ENCODE peak calls at places on chromosomes 1 and 21, in seven cellular contexts. R, M, V, G, X, H and Q are unnamed samples.

GRCh38 chr1:211830330-211831142 is at the start of gene LPGAT1:
- DNase-seq in R (peak), M (peak), V (peak), G (peak), X (peak), H (peak), Q (peak)

GRCh38 chr1:207830788-207831187 is 78.9 kb downstream of the CD46 start:
- DNase-seq in R (no peak), M (no peak), V (no peak), G (no peak), X (no peak), H (no peak), Q (no peak)

GRCh38 chr1:232678185-232678886 is 48.4 kb upstream of the SIPA1L2 start:
- DNase-seq in R (no peak), M (no peak), V (no peak), G (peak), X (peak), H (peak), Q (no peak)

GRCh38 chr1:229223498-229223897 is 47.4 kb upstream of the RAB4A start:
- DNase-seq in R (no peak), M (no peak), V (no peak), G (no peak), X (no peak), H (peak), Q (no peak)

GRCh38 chr21:33289199-33289819 is 23.1 kb downstream of the IL10RB start:
- DNase-seq in R (no peak), M (no peak), V (no peak), G (no peak), X (no peak), H (peak), Q (no peak)

GRCh38 chr1:227913969-227914791 is 33.6 kb downstream of the WNT9A start:
- DNase-seq in R (no peak), M (no peak), V (peak), G (no peak), X (no peak), H (peak), Q (no peak)

GRCh38 chr1:82091729-82092128 is 291.0 kb downstream of the ADGRL2 start:
- DNase-seq in R (no peak), M (no peak), V (no peak), G (no peak), X (no peak), H (no peak), Q (no peak)

GRCh38 chr1:97137862-97138514 is 416.4 kb downstream of the PTBP2 start:
- DNase-seq in R (no peak), M (peak), V (peak), G (peak), X (peak), H (peak), Q (no peak)

GRCh38 chr1:217133958-217134856 is 411.0 kb upstream of the ESRRG start:
- DNase-seq in R (no peak), M (no peak), V (peak), G (no peak), X (no peak), H (peak), Q (no peak)

GRCh38 chr1:78070758-78071157 is 25.0 kb downstream of the GIPC2 start:
- DNase-seq in R (no peak), M (no peak), V (no peak), G (no peak), X (no peak), H (peak), Q (no peak)

GRCh38 chr1:147129116-147129873 is 43.0 kb downstream of the PRKAB2 start:
- DNase-seq in R (no peak), M (no peak), V (no peak), G (no peak), X (no peak), H (no peak), Q (no peak)

GRCh38 chr1:245685111-245685810 is 530.5 kb downstream of the KIF26B start:
- DNase-seq in R (no peak), M (no peak), V (peak), G (no peak), X (no peak), H (no peak), Q (no peak)

GRCh38 chr1:245475116-245475515 is 320.3 kb downstream of the KIF26B start:
- DNase-seq in R (no peak), M (no peak), V (no peak), G (no peak), X (no peak), H (peak), Q (no peak)

GRCh38 chr1:227935826-227936225 is 11.9 kb downstream of the WNT9A start:
- DNase-seq in R (no peak), M (no peak), V (peak), G (no peak), X (no peak), H (no peak), Q (no peak)

GRCh38 chr1:240385985-240386978 is 225.7 kb downstream of the GREM2 start:
- DNase-seq in R (no peak), M (no peak), V (no peak), G (no peak), X (no peak), H (peak), Q (no peak)

GRCh38 chr1:114466334-114467014 is 44.5 kb downstream of the TRIM33 start:
- DNase-seq in R (no peak), M (no peak), V (peak), G (no peak), X (no peak), H (no peak), Q (no peak)

GRCh38 chr21:17783816-17784598 is 35.1 kb downstream of the C21orf91 start:
- DNase-seq in R (no peak), M (no peak), V (no peak), G (no peak), X (no peak), H (no peak), Q (no peak)

GRCh38 chr21:36640260-36641244 is 58.4 kb upstream of the SIM2 start:
- DNase-seq in R (no peak), M (no peak), V (peak), G (no peak), X (no peak), H (no peak), Q (no peak)

GRCh38 chr1:198492872-198493271 is 47.6 kb downstream of the ATP6V1G3 start:
- DNase-seq in R (no peak), M (no peak), V (no peak), G (no peak), X (no peak), H (peak), Q (no peak)

GRCh38 chr1:5811419-5811818 is 180.8 kb downstream of the NPHP4 start:
- DNase-seq in R (no peak), M (no peak), V (peak), G (no peak), X (no peak), H (no peak), Q (no peak)